ENCODE peak calls at places on chromosomes 4 and X, in seven cellular contexts. N is tibial artery; H is sigmoid colon; K is NCI-H345; G is stimulated activated CD4-positive, alpha-beta T cell treated with anti-CD3 and anti-CD28 coated beads, Interleukin-4, amount 100 ng/mL, for 1 hour; M is activated T-cell treated with anti-CD3 and anti-CD28 coated beads, Interleukin-2, amount 50 U/mL, for 72 hours; X is upper lobe of left lung. Q is an unnamed sample.

GRCh38 chr4:172770787-172771186 is 397.8 kb upstream of the GALNT7 start:
- DNase-seq in X (no peak), H (no peak), M (no peak), K (no peak), G (no peak), N (no peak), Q (no peak)

GRCh38 chrX:73182502-73183114 is 32.0 kb downstream of the NAP1L2 start:
- DNase-seq in H (no peak), M (no peak), K (no peak), X (no peak), G (no peak), N (no peak), Q (no peak)

GRCh38 chr4:140857111-140857510 is 100.9 kb upstream of the TBC1D9 start:
- DNase-seq in M (no peak), N (no peak), X (no peak), K (no peak), H (no peak), G (no peak), Q (no peak)

GRCh38 chr4:175953960-175954521 is 111.6 kb upstream of the WDR17 start:
- DNase-seq in X (no peak), G (no peak), M (no peak), H (no peak), N (no peak), K (no peak), Q (no peak)

GRCh38 chr4:86957214-86957613 is 22.4 kb downstream of the AFF1 start:
- DNase-seq in G (no peak), M (no peak), N (no peak), K (no peak), X (no peak), H (no peak), Q (no peak)

GRCh38 chrX:24294619-24295018 is 19.2 kb downstream of the SUPT20HL2 start:
- DNase-seq in M (peak; percentile 12), X (no peak), H (no peak), N (peak; percentile 21), G (peak; percentile 8), K (no peak), Q (peak; percentile 24)

GRCh38 chrX:11759172-11759460 is 1.1 kb downstream of the MSL3 start:
- DNase-seq in N (no peak), M (no peak), X (peak; percentile 33), H (no peak), K (no peak), G (no peak), Q (no peak)

GRCh38 chr4:80112236-80112635 is 39.2 kb upstream of the ANTXR2 start:
- DNase-seq in N (no peak), X (no peak), K (no peak), M (no peak), H (peak; percentile 72), G (no peak), Q (no peak)

GRCh38 chr4:7295917-7296660 is 103.8 kb downstream of the SORCS2 start:
- DNase-seq in H (no peak), M (peak; percentile 18), G (no peak), N (no peak), X (no peak), K (no peak), Q (no peak)

GRCh38 chr4:57158762-57159161 is 48.6 kb upstream of the IGFBP7 start:
- DNase-seq in G (no peak), H (no peak), N (no peak), K (no peak), X (no peak), M (no peak), Q (no peak)

GRCh38 chr4:158111241-158111640 is 61.6 kb downstream of the GASK1B start:
- DNase-seq in X (no peak), H (no peak), N (no peak), K (no peak), M (no peak), G (no peak), Q (no peak)

GRCh38 chr4:149735796-149736195 is 79.8 kb downstream of the IQCM start:
- DNase-seq in X (no peak), H (no peak), N (no peak), M (no peak), G (no peak), K (no peak), Q (no peak)

GRCh38 chr4:24800273-24800880 is 5.0 kb downstream of the SOD3 start:
- DNase-seq in M (no peak), N (no peak), G (no peak), X (peak; percentile 77), H (no peak), K (no peak), Q (no peak)

GRCh38 chr4:19381068-19381467 is 870.6 kb upstream of the SLIT2 start:
- DNase-seq in G (no peak), N (no peak), K (no peak), M (no peak), X (no peak), H (no peak), Q (no peak)

GRCh38 chrX:40097492-40098263 is at the start of gene BCOR:
- DNase-seq in X (peak; percentile 93), M (peak; percentile 78), G (peak; percentile 78), H (peak; percentile 90), K (peak; percentile 76), N (no peak), Q (peak; percentile 93)

GRCh38 chr4:39469429-39470077 is 10.7 kb downstream of the LIAS start:
- DNase-seq in G (no peak), K (peak; percentile 20), X (no peak), H (no peak), M (no peak), N (peak; percentile 65), Q (peak; percentile 29)

GRCh38 chrX:13028871-13029336 is 15.5 kb downstream of the FAM9C start:
- DNase-seq in H (no peak), X (no peak), K (no peak), M (no peak), N (no peak), G (no peak), Q (no peak)

GRCh38 chr4:173074501-173074946 is 94.1 kb upstream of the GALNT7 start:
- DNase-seq in G (no peak), H (no peak), K (no peak), M (no peak), X (no peak), N (no peak), Q (peak; percentile 35)

GRCh38 chrX:79078114-79078513 is 66.4 kb upstream of the GPR174 start:
- DNase-seq in M (no peak), N (no peak), H (no peak), G (no peak), K (no peak), X (no peak), Q (no peak)

GRCh38 chr4:48340905-48341775 is at the start of gene SLAIN2:
- DNase-seq in N (peak; percentile 100), H (peak; percentile 99), K (peak; percentile 97), G (peak; percentile 98), M (peak; percentile 100), X (peak; percentile 100), Q (peak; percentile 98)

GRCh38 chrX:97743014-97743413 is 859.3 kb downstream of the RPA4 start:
- DNase-seq in N (no peak), H (no peak), M (peak; percentile 17), K (no peak), G (no peak), X (no peak), Q (no peak)

GRCh38 chr4:114563536-114564315 is 34.9 kb upstream of the UGT8 start:
- DNase-seq in G (no peak), X (no peak), M (no peak), K (no peak), N (no peak), H (no peak), Q (no peak)

GRCh38 chr4:173231916-173232315 is 63.3 kb downstream of the GALNT7 start:
- DNase-seq in G (no peak), M (no peak), H (no peak), N (no peak), X (no peak), K (no peak), Q (no peak)

GRCh38 chr4:177275999-177276398 is 33.7 kb upstream of the NEIL3 start:
- DNase-seq in X (no peak), N (no peak), M (no peak), H (no peak), K (no peak), G (no peak), Q (no peak)

GRCh38 chr4:174120446-174121142 is 162.9 kb downstream of the FBXO8 start:
- DNase-seq in X (peak; percentile 75), N (peak; percentile 32), G (no peak), K (peak; percentile 24), H (peak; percentile 74), M (peak; percentile 12), Q (peak; percentile 85)

GRCh38 chrX:120690344-120690743 is 60.5 kb upstream of the C1GALT1C1 start:
- DNase-seq in G (no peak), H (no peak), K (no peak), X (no peak), M (no peak), N (no peak), Q (no peak)

GRCh38 chrX:22922961-22923360 is 76.8 kb upstream of the DDX53 start:
- DNase-seq in G (no peak), M (no peak), X (no peak), K (no peak), H (no peak), N (no peak), Q (no peak)

GRCh38 chr4:87236851-87237250 is 16.4 kb upstream of the KLHL8 start:
- DNase-seq in H (no peak), M (no peak), K (no peak), G (no peak), N (no peak), X (no peak), Q (no peak)

GRCh38 chr4:146032234-146032860 is 93.7 kb upstream of the ZNF827 start:
- DNase-seq in H (no peak), K (no peak), X (no peak), G (no peak), M (no peak), N (no peak), Q (no peak)

Q was measured in NCI-H1417.